ENCODE peak calls at places on chromosomes 2 and 18, in ten cellular contexts. One of them, this sample, is unnamed.

GRCh38 chr2:85710687-85711577 is 16.8 kb downstream of the GNLY start:
- DNase-seq in hippocampal formation: no peak
- DNase-seq in heart right ventricle: peak
- DNase-seq in fibroblast of lung: peak
- DNase-seq in NCI-H748 treated with DMSO at 0.1 percent for 48 hours: no peak
- DNase-seq in GM12892: no peak
- DNase-seq in lung microvascular endothelial cell: peak
- DNase-seq in fibroblast of pulmonary artery: peak
- DNase-seq in activated gamma-delta T cell treated with Interleukin-2 at 50 U/mL for 16 hours: no peak
- DNase-seq in stimulated activated CD4-positive, alpha-beta T cell treated with anti-CD3 and anti-CD28 coated beads, Interleukin-1b, Interleukin-23, amount 100 ng/mL, for 1 hour: no peak
- DNase-seq in this sample: no peak

GRCh38 chr2:8570637-8571036 is 111.2 kb upstream of the ID2 start:
- DNase-seq in hippocampal formation: no peak
- DNase-seq in heart right ventricle: no peak
- DNase-seq in fibroblast of lung: no peak
- DNase-seq in NCI-H748 treated with DMSO at 0.1 percent for 48 hours: no peak
- DNase-seq in GM12892: no peak
- DNase-seq in lung microvascular endothelial cell: no peak
- DNase-seq in fibroblast of pulmonary artery: no peak
- DNase-seq in activated gamma-delta T cell treated with Interleukin-2 at 50 U/mL for 16 hours: no peak
- DNase-seq in stimulated activated CD4-positive, alpha-beta T cell treated with anti-CD3 and anti-CD28 coated beads, Interleukin-1b, Interleukin-23, amount 100 ng/mL, for 1 hour: no peak
- DNase-seq in this sample: no peak

GRCh38 chr2:120678251-120678650 is 57.4 kb upstream of the GLI2 start:
- DNase-seq in hippocampal formation: no peak
- DNase-seq in heart right ventricle: no peak
- DNase-seq in fibroblast of lung: peak
- DNase-seq in NCI-H748 treated with DMSO at 0.1 percent for 48 hours: no peak
- DNase-seq in GM12892: no peak
- DNase-seq in lung microvascular endothelial cell: no peak
- DNase-seq in fibroblast of pulmonary artery: no peak
- DNase-seq in activated gamma-delta T cell treated with Interleukin-2 at 50 U/mL for 16 hours: no peak
- DNase-seq in stimulated activated CD4-positive, alpha-beta T cell treated with anti-CD3 and anti-CD28 coated beads, Interleukin-1b, Interleukin-23, amount 100 ng/mL, for 1 hour: no peak
- DNase-seq in this sample: no peak

GRCh38 chr2:218710334-218710686 is 325 bp upstream of the TTLL4 start:
- DNase-seq in hippocampal formation: no peak
- DNase-seq in heart right ventricle: no peak
- DNase-seq in fibroblast of lung: no peak
- DNase-seq in NCI-H748 treated with DMSO at 0.1 percent for 48 hours: no peak
- DNase-seq in GM12892: no peak
- DNase-seq in lung microvascular endothelial cell: no peak
- DNase-seq in fibroblast of pulmonary artery: no peak
- DNase-seq in activated gamma-delta T cell treated with Interleukin-2 at 50 U/mL for 16 hours: no peak
- DNase-seq in stimulated activated CD4-positive, alpha-beta T cell treated with anti-CD3 and anti-CD28 coated beads, Interleukin-1b, Interleukin-23, amount 100 ng/mL, for 1 hour: no peak
- DNase-seq in this sample: no peak

GRCh38 chr2:76640905-76641304 is 881.3 kb downstream of the LRRTM4 start:
- DNase-seq in hippocampal formation: peak
- DNase-seq in heart right ventricle: no peak
- DNase-seq in fibroblast of lung: no peak
- DNase-seq in NCI-H748 treated with DMSO at 0.1 percent for 48 hours: no peak
- DNase-seq in GM12892: no peak
- DNase-seq in lung microvascular endothelial cell: no peak
- DNase-seq in fibroblast of pulmonary artery: no peak
- DNase-seq in activated gamma-delta T cell treated with Interleukin-2 at 50 U/mL for 16 hours: no peak
- DNase-seq in stimulated activated CD4-positive, alpha-beta T cell treated with anti-CD3 and anti-CD28 coated beads, Interleukin-1b, Interleukin-23, amount 100 ng/mL, for 1 hour: no peak
- DNase-seq in this sample: no peak

GRCh38 chr2:196963043-196963442 is 36.5 kb upstream of the PGAP1 start:
- DNase-seq in hippocampal formation: no peak
- DNase-seq in heart right ventricle: no peak
- DNase-seq in fibroblast of lung: no peak
- DNase-seq in NCI-H748 treated with DMSO at 0.1 percent for 48 hours: no peak
- DNase-seq in GM12892: no peak
- DNase-seq in lung microvascular endothelial cell: peak
- DNase-seq in fibroblast of pulmonary artery: no peak
- DNase-seq in activated gamma-delta T cell treated with Interleukin-2 at 50 U/mL for 16 hours: no peak
- DNase-seq in stimulated activated CD4-positive, alpha-beta T cell treated with anti-CD3 and anti-CD28 coated beads, Interleukin-1b, Interleukin-23, amount 100 ng/mL, for 1 hour: no peak
- DNase-seq in this sample: no peak

GRCh38 chr2:3114406-3115185 is 263.0 kb downstream of the EIPR1 start:
- DNase-seq in hippocampal formation: no peak
- DNase-seq in heart right ventricle: no peak
- DNase-seq in fibroblast of lung: no peak
- DNase-seq in NCI-H748 treated with DMSO at 0.1 percent for 48 hours: no peak
- DNase-seq in GM12892: no peak
- DNase-seq in lung microvascular endothelial cell: no peak
- DNase-seq in fibroblast of pulmonary artery: no peak
- DNase-seq in activated gamma-delta T cell treated with Interleukin-2 at 50 U/mL for 16 hours: no peak
- DNase-seq in stimulated activated CD4-positive, alpha-beta T cell treated with anti-CD3 and anti-CD28 coated beads, Interleukin-1b, Interleukin-23, amount 100 ng/mL, for 1 hour: no peak
- DNase-seq in this sample: no peak

GRCh38 chr18:9619056-9619455 is 4.7 kb upstream of the PPP4R1 start:
- DNase-seq in hippocampal formation: no peak
- DNase-seq in heart right ventricle: no peak
- DNase-seq in fibroblast of lung: peak
- DNase-seq in NCI-H748 treated with DMSO at 0.1 percent for 48 hours: no peak
- DNase-seq in GM12892: no peak
- DNase-seq in lung microvascular endothelial cell: peak
- DNase-seq in fibroblast of pulmonary artery: no peak
- DNase-seq in activated gamma-delta T cell treated with Interleukin-2 at 50 U/mL for 16 hours: no peak
- DNase-seq in stimulated activated CD4-positive, alpha-beta T cell treated with anti-CD3 and anti-CD28 coated beads, Interleukin-1b, Interleukin-23, amount 100 ng/mL, for 1 hour: no peak
- DNase-seq in this sample: no peak

GRCh38 chr2:142877265-142877756 is at the start of gene KYNU:
- DNase-seq in hippocampal formation: no peak
- DNase-seq in heart right ventricle: no peak
- DNase-seq in fibroblast of lung: no peak
- DNase-seq in NCI-H748 treated with DMSO at 0.1 percent for 48 hours: no peak
- DNase-seq in GM12892: no peak
- DNase-seq in lung microvascular endothelial cell: no peak
- DNase-seq in fibroblast of pulmonary artery: peak
- DNase-seq in activated gamma-delta T cell treated with Interleukin-2 at 50 U/mL for 16 hours: no peak
- DNase-seq in stimulated activated CD4-positive, alpha-beta T cell treated with anti-CD3 and anti-CD28 coated beads, Interleukin-1b, Interleukin-23, amount 100 ng/mL, for 1 hour: no peak
- DNase-seq in this sample: no peak

GRCh38 chr2:96144481-96145027 is 686 bp downstream of the DUSP2 start:
- DNase-seq in hippocampal formation: no peak
- DNase-seq in heart right ventricle: no peak
- DNase-seq in fibroblast of lung: no peak
- DNase-seq in NCI-H748 treated with DMSO at 0.1 percent for 48 hours: no peak
- DNase-seq in GM12892: no peak
- DNase-seq in lung microvascular endothelial cell: no peak
- DNase-seq in fibroblast of pulmonary artery: no peak
- DNase-seq in activated gamma-delta T cell treated with Interleukin-2 at 50 U/mL for 16 hours: peak
- DNase-seq in stimulated activated CD4-positive, alpha-beta T cell treated with anti-CD3 and anti-CD28 coated beads, Interleukin-1b, Interleukin-23, amount 100 ng/mL, for 1 hour: no peak
- DNase-seq in this sample: no peak

GRCh38 chr2:96315400-96316071 is 9.6 kb upstream of the ITPRIPL1 start:
- DNase-seq in hippocampal formation: no peak
- DNase-seq in heart right ventricle: no peak
- DNase-seq in fibroblast of lung: peak
- DNase-seq in NCI-H748 treated with DMSO at 0.1 percent for 48 hours: no peak
- DNase-seq in GM12892: no peak
- DNase-seq in lung microvascular endothelial cell: peak
- DNase-seq in fibroblast of pulmonary artery: peak
- DNase-seq in activated gamma-delta T cell treated with Interleukin-2 at 50 U/mL for 16 hours: peak
- DNase-seq in stimulated activated CD4-positive, alpha-beta T cell treated with anti-CD3 and anti-CD28 coated beads, Interleukin-1b, Interleukin-23, amount 100 ng/mL, for 1 hour: no peak
- DNase-seq in this sample: peak

GRCh38 chr2:101516833-101517690 is 42.1 kb upstream of the RFX8 start:
- DNase-seq in hippocampal formation: no peak
- DNase-seq in heart right ventricle: no peak
- DNase-seq in fibroblast of lung: peak
- DNase-seq in NCI-H748 treated with DMSO at 0.1 percent for 48 hours: no peak
- DNase-seq in GM12892: no peak
- DNase-seq in lung microvascular endothelial cell: peak
- DNase-seq in fibroblast of pulmonary artery: peak
- DNase-seq in activated gamma-delta T cell treated with Interleukin-2 at 50 U/mL for 16 hours: no peak
- DNase-seq in stimulated activated CD4-positive, alpha-beta T cell treated with anti-CD3 and anti-CD28 coated beads, Interleukin-1b, Interleukin-23, amount 100 ng/mL, for 1 hour: no peak
- DNase-seq in this sample: peak

GRCh38 chr2:207885010-207885409 is 115.3 kb upstream of the FZD5 start:
- DNase-seq in hippocampal formation: no peak
- DNase-seq in heart right ventricle: no peak
- DNase-seq in fibroblast of lung: no peak
- DNase-seq in NCI-H748 treated with DMSO at 0.1 percent for 48 hours: no peak
- DNase-seq in GM12892: no peak
- DNase-seq in lung microvascular endothelial cell: no peak
- DNase-seq in fibroblast of pulmonary artery: no peak
- DNase-seq in activated gamma-delta T cell treated with Interleukin-2 at 50 U/mL for 16 hours: no peak
- DNase-seq in stimulated activated CD4-positive, alpha-beta T cell treated with anti-CD3 and anti-CD28 coated beads, Interleukin-1b, Interleukin-23, amount 100 ng/mL, for 1 hour: no peak
- DNase-seq in this sample: no peak

GRCh38 chr2:145652992-145653545 is 1133.2 kb upstream of the ZEB2 start:
- DNase-seq in hippocampal formation: no peak
- DNase-seq in heart right ventricle: no peak
- DNase-seq in fibroblast of lung: peak
- DNase-seq in NCI-H748 treated with DMSO at 0.1 percent for 48 hours: no peak
- DNase-seq in GM12892: no peak
- DNase-seq in lung microvascular endothelial cell: peak
- DNase-seq in fibroblast of pulmonary artery: peak
- DNase-seq in activated gamma-delta T cell treated with Interleukin-2 at 50 U/mL for 16 hours: no peak
- DNase-seq in stimulated activated CD4-positive, alpha-beta T cell treated with anti-CD3 and anti-CD28 coated beads, Interleukin-1b, Interleukin-23, amount 100 ng/mL, for 1 hour: no peak
- DNase-seq in this sample: peak

GRCh38 chr2:48369971-48370370 is 160.0 kb upstream of the STON1 start:
- DNase-seq in hippocampal formation: no peak
- DNase-seq in heart right ventricle: no peak
- DNase-seq in fibroblast of lung: no peak
- DNase-seq in NCI-H748 treated with DMSO at 0.1 percent for 48 hours: no peak
- DNase-seq in GM12892: no peak
- DNase-seq in lung microvascular endothelial cell: no peak
- DNase-seq in fibroblast of pulmonary artery: no peak
- DNase-seq in activated gamma-delta T cell treated with Interleukin-2 at 50 U/mL for 16 hours: no peak
- DNase-seq in stimulated activated CD4-positive, alpha-beta T cell treated with anti-CD3 and anti-CD28 coated beads, Interleukin-1b, Interleukin-23, amount 100 ng/mL, for 1 hour: no peak
- DNase-seq in this sample: no peak

GRCh38 chr18:75727479-75727878 is 300.0 kb upstream of the SMIM21 start:
- DNase-seq in hippocampal formation: peak
- DNase-seq in heart right ventricle: peak
- DNase-seq in fibroblast of lung: peak
- DNase-seq in NCI-H748 treated with DMSO at 0.1 percent for 48 hours: peak
- DNase-seq in GM12892: peak
- DNase-seq in lung microvascular endothelial cell: peak
- DNase-seq in fibroblast of pulmonary artery: peak
- DNase-seq in activated gamma-delta T cell treated with Interleukin-2 at 50 U/mL for 16 hours: no peak
- DNase-seq in stimulated activated CD4-positive, alpha-beta T cell treated with anti-CD3 and anti-CD28 coated beads, Interleukin-1b, Interleukin-23, amount 100 ng/mL, for 1 hour: no peak
- DNase-seq in this sample: no peak

GRCh38 chr2:233007270-233007669 is 5.8 kb downstream of the NGEF start:
- DNase-seq in hippocampal formation: no peak
- DNase-seq in heart right ventricle: no peak
- DNase-seq in fibroblast of lung: no peak
- DNase-seq in NCI-H748 treated with DMSO at 0.1 percent for 48 hours: no peak
- DNase-seq in GM12892: no peak
- DNase-seq in lung microvascular endothelial cell: no peak
- DNase-seq in fibroblast of pulmonary artery: no peak
- DNase-seq in activated gamma-delta T cell treated with Interleukin-2 at 50 U/mL for 16 hours: no peak
- DNase-seq in stimulated activated CD4-positive, alpha-beta T cell treated with anti-CD3 and anti-CD28 coated beads, Interleukin-1b, Interleukin-23, amount 100 ng/mL, for 1 hour: no peak
- DNase-seq in this sample: no peak

GRCh38 chr2:112836695-112837117 is at the start of gene IL1B:
- DNase-seq in hippocampal formation: no peak
- DNase-seq in heart right ventricle: no peak
- DNase-seq in fibroblast of lung: peak
- DNase-seq in NCI-H748 treated with DMSO at 0.1 percent for 48 hours: no peak
- DNase-seq in GM12892: no peak
- DNase-seq in lung microvascular endothelial cell: peak
- DNase-seq in fibroblast of pulmonary artery: peak
- DNase-seq in activated gamma-delta T cell treated with Interleukin-2 at 50 U/mL for 16 hours: no peak
- DNase-seq in stimulated activated CD4-positive, alpha-beta T cell treated with anti-CD3 and anti-CD28 coated beads, Interleukin-1b, Interleukin-23, amount 100 ng/mL, for 1 hour: no peak
- DNase-seq in this sample: peak

GRCh38 chr2:47964277-47964676 is 58.0 kb upstream of the FBXO11 start:
- DNase-seq in hippocampal formation: no peak
- DNase-seq in heart right ventricle: no peak
- DNase-seq in fibroblast of lung: no peak
- DNase-seq in NCI-H748 treated with DMSO at 0.1 percent for 48 hours: no peak
- DNase-seq in GM12892: no peak
- DNase-seq in lung microvascular endothelial cell: no peak
- DNase-seq in fibroblast of pulmonary artery: no peak
- DNase-seq in activated gamma-delta T cell treated with Interleukin-2 at 50 U/mL for 16 hours: no peak
- DNase-seq in stimulated activated CD4-positive, alpha-beta T cell treated with anti-CD3 and anti-CD28 coated beads, Interleukin-1b, Interleukin-23, amount 100 ng/mL, for 1 hour: no peak
- DNase-seq in this sample: no peak

GRCh38 chr2:132978840-132979239 is 308.8 kb upstream of the LYPD1 start:
- DNase-seq in hippocampal formation: no peak
- DNase-seq in heart right ventricle: no peak
- DNase-seq in fibroblast of lung: no peak
- DNase-seq in NCI-H748 treated with DMSO at 0.1 percent for 48 hours: no peak
- DNase-seq in GM12892: no peak
- DNase-seq in lung microvascular endothelial cell: no peak
- DNase-seq in fibroblast of pulmonary artery: no peak
- DNase-seq in activated gamma-delta T cell treated with Interleukin-2 at 50 U/mL for 16 hours: no peak
- DNase-seq in stimulated activated CD4-positive, alpha-beta T cell treated with anti-CD3 and anti-CD28 coated beads, Interleukin-1b, Interleukin-23, amount 100 ng/mL, for 1 hour: no peak
- DNase-seq in this sample: no peak

GRCh38 chr2:232632904-232633412 is 446 bp upstream of the EFHD1 start:
- DNase-seq in hippocampal formation: peak
- DNase-seq in heart right ventricle: peak
- DNase-seq in fibroblast of lung: peak
- DNase-seq in NCI-H748 treated with DMSO at 0.1 percent for 48 hours: peak
- DNase-seq in GM12892: no peak
- DNase-seq in lung microvascular endothelial cell: no peak
- DNase-seq in fibroblast of pulmonary artery: peak
- DNase-seq in activated gamma-delta T cell treated with Interleukin-2 at 50 U/mL for 16 hours: no peak
- DNase-seq in stimulated activated CD4-positive, alpha-beta T cell treated with anti-CD3 and anti-CD28 coated beads, Interleukin-1b, Interleukin-23, amount 100 ng/mL, for 1 hour: no peak
- DNase-seq in this sample: no peak

GRCh38 chr18:63844254-63844653 is 43.3 kb upstream of the SERPINB2 start:
- DNase-seq in hippocampal formation: no peak
- DNase-seq in heart right ventricle: no peak
- DNase-seq in fibroblast of lung: peak
- DNase-seq in NCI-H748 treated with DMSO at 0.1 percent for 48 hours: peak
- DNase-seq in GM12892: no peak
- DNase-seq in lung microvascular endothelial cell: peak
- DNase-seq in fibroblast of pulmonary artery: peak
- DNase-seq in activated gamma-delta T cell treated with Interleukin-2 at 50 U/mL for 16 hours: no peak
- DNase-seq in stimulated activated CD4-positive, alpha-beta T cell treated with anti-CD3 and anti-CD28 coated beads, Interleukin-1b, Interleukin-23, amount 100 ng/mL, for 1 hour: no peak
- DNase-seq in this sample: peak

GRCh38 chr18:50297621-50298442 is 10.3 kb upstream of the CXXC1 start:
- DNase-seq in hippocampal formation: peak
- DNase-seq in heart right ventricle: peak
- DNase-seq in fibroblast of lung: peak
- DNase-seq in NCI-H748 treated with DMSO at 0.1 percent for 48 hours: peak
- DNase-seq in GM12892: peak
- DNase-seq in lung microvascular endothelial cell: peak
- DNase-seq in fibroblast of pulmonary artery: peak
- DNase-seq in activated gamma-delta T cell treated with Interleukin-2 at 50 U/mL for 16 hours: peak
- DNase-seq in stimulated activated CD4-positive, alpha-beta T cell treated with anti-CD3 and anti-CD28 coated beads, Interleukin-1b, Interleukin-23, amount 100 ng/mL, for 1 hour: no peak
- DNase-seq in this sample: peak

GRCh38 chr2:96198937-96199336 is 9.7 kb downstream of the STARD7 start:
- DNase-seq in hippocampal formation: no peak
- DNase-seq in heart right ventricle: no peak
- DNase-seq in fibroblast of lung: no peak
- DNase-seq in NCI-H748 treated with DMSO at 0.1 percent for 48 hours: no peak
- DNase-seq in GM12892: no peak
- DNase-seq in lung microvascular endothelial cell: no peak
- DNase-seq in fibroblast of pulmonary artery: no peak
- DNase-seq in activated gamma-delta T cell treated with Interleukin-2 at 50 U/mL for 16 hours: no peak
- DNase-seq in stimulated activated CD4-positive, alpha-beta T cell treated with anti-CD3 and anti-CD28 coated beads, Interleukin-1b, Interleukin-23, amount 100 ng/mL, for 1 hour: no peak
- DNase-seq in this sample: no peak

GRCh38 chr2:216536725-216537124 is 38.1 kb downstream of the RPL37A start:
- DNase-seq in hippocampal formation: no peak
- DNase-seq in heart right ventricle: no peak
- DNase-seq in fibroblast of lung: no peak
- DNase-seq in NCI-H748 treated with DMSO at 0.1 percent for 48 hours: no peak
- DNase-seq in GM12892: no peak
- DNase-seq in lung microvascular endothelial cell: peak
- DNase-seq in fibroblast of pulmonary artery: peak
- DNase-seq in activated gamma-delta T cell treated with Interleukin-2 at 50 U/mL for 16 hours: no peak
- DNase-seq in stimulated activated CD4-positive, alpha-beta T cell treated with anti-CD3 and anti-CD28 coated beads, Interleukin-1b, Interleukin-23, amount 100 ng/mL, for 1 hour: no peak
- DNase-seq in this sample: no peak

GRCh38 chr2:40138327-40138726 is 313.6 kb downstream of the SLC8A1 start:
- DNase-seq in hippocampal formation: no peak
- DNase-seq in heart right ventricle: no peak
- DNase-seq in fibroblast of lung: no peak
- DNase-seq in NCI-H748 treated with DMSO at 0.1 percent for 48 hours: no peak
- DNase-seq in GM12892: no peak
- DNase-seq in lung microvascular endothelial cell: no peak
- DNase-seq in fibroblast of pulmonary artery: no peak
- DNase-seq in activated gamma-delta T cell treated with Interleukin-2 at 50 U/mL for 16 hours: no peak
- DNase-seq in stimulated activated CD4-positive, alpha-beta T cell treated with anti-CD3 and anti-CD28 coated beads, Interleukin-1b, Interleukin-23, amount 100 ng/mL, for 1 hour: no peak
- DNase-seq in this sample: no peak

GRCh38 chr2:44655401-44655864 is 286.1 kb upstream of the SIX3 start:
- DNase-seq in hippocampal formation: no peak
- DNase-seq in heart right ventricle: no peak
- DNase-seq in fibroblast of lung: no peak
- DNase-seq in NCI-H748 treated with DMSO at 0.1 percent for 48 hours: peak
- DNase-seq in GM12892: no peak
- DNase-seq in lung microvascular endothelial cell: no peak
- DNase-seq in fibroblast of pulmonary artery: no peak
- DNase-seq in activated gamma-delta T cell treated with Interleukin-2 at 50 U/mL for 16 hours: no peak
- DNase-seq in stimulated activated CD4-positive, alpha-beta T cell treated with anti-CD3 and anti-CD28 coated beads, Interleukin-1b, Interleukin-23, amount 100 ng/mL, for 1 hour: no peak
- DNase-seq in this sample: no peak

GRCh38 chr18:27709344-27709743 is 467.6 kb downstream of the CDH2 start:
- DNase-seq in hippocampal formation: no peak
- DNase-seq in heart right ventricle: no peak
- DNase-seq in fibroblast of lung: no peak
- DNase-seq in NCI-H748 treated with DMSO at 0.1 percent for 48 hours: no peak
- DNase-seq in GM12892: no peak
- DNase-seq in lung microvascular endothelial cell: no peak
- DNase-seq in fibroblast of pulmonary artery: no peak
- DNase-seq in activated gamma-delta T cell treated with Interleukin-2 at 50 U/mL for 16 hours: no peak
- DNase-seq in stimulated activated CD4-positive, alpha-beta T cell treated with anti-CD3 and anti-CD28 coated beads, Interleukin-1b, Interleukin-23, amount 100 ng/mL, for 1 hour: no peak
- DNase-seq in this sample: no peak